ENCODE peak calls at places on chromosomes 3 and 15, in five cellular contexts. B is A549, L is MM.1S, Y is cardiac muscle cell, U is HFF-Myc. I is an unnamed sample.

GRCh38 chr15:37877851-37878577 is 56.4 kb upstream of the TMCO5A start:
- DNase-seq in B (no peak), Y (no peak), L (no peak), U (peak; percentile 38), I (no peak)

GRCh38 chr3:9867106-9867505 is 12.9 kb downstream of the CIDEC start:
- DNase-seq in B (no peak), L (no peak), U (no peak), Y (no peak), I (no peak)

GRCh38 chr15:56040081-56041035 is 46.9 kb upstream of the NEDD4 start:
- DNase-seq in U (peak; percentile 94), Y (no peak), B (peak; percentile 66), L (no peak), I (no peak)

GRCh38 chr15:45183001-45183400 is 4.8 kb downstream of the SHF start:
- DNase-seq in B (no peak), L (no peak), U (no peak), Y (no peak), I (no peak)

GRCh38 chr3:195876297-195877031 is 31.9 kb downstream of the TNK2 start:
- DNase-seq in B (peak; percentile 50), Y (no peak), L (no peak), U (no peak), I (no peak)

GRCh38 chr15:67691450-67691849 is 133.9 kb upstream of the SKOR1 start:
- DNase-seq in L (no peak), Y (no peak), U (no peak), B (no peak), I (no peak)

GRCh38 chr15:60690350-60690961 is 211.5 kb upstream of the ICE2 start:
- DNase-seq in B (no peak), U (no peak), Y (no peak), L (no peak), I (no peak)

GRCh38 chr15:40436892-40437753 is 3.6 kb upstream of the BAHD1 start:
- DNase-seq in Y (no peak), B (no peak), U (no peak), L (no peak), I (no peak)

GRCh38 chr3:154132777-154133375 is 11.7 kb downstream of the ARHGEF26 start:
- DNase-seq in L (no peak), Y (no peak), B (no peak), U (no peak), I (no peak)

GRCh38 chr3:36164400-36164799 is 215.9 kb upstream of the STAC start:
- DNase-seq in U (no peak), B (no peak), Y (no peak), L (no peak), I (no peak)

GRCh38 chr3:46429671-46430070 is 22.6 kb downstream of the CCRL2 start:
- DNase-seq in U (no peak), Y (no peak), L (no peak), B (no peak), I (no peak)

GRCh38 chr15:56244811-56245576 is 1.3 kb upstream of the RFX7 start:
- DNase-seq in U (no peak), B (peak; percentile 43), Y (no peak), L (no peak), I (peak; percentile 51)

GRCh38 chr3:110654820-110655522 is 416.6 kb upstream of the NECTIN3 start:
- DNase-seq in B (no peak), U (no peak), L (no peak), Y (no peak), I (no peak)

GRCh38 chr15:69881310-69881660 is 216.4 kb downstream of the TLE3 start:
- DNase-seq in B (no peak), L (peak; percentile 40), U (no peak), Y (no peak), I (peak; percentile 17)

GRCh38 chr3:148882288-148882687 is 17.2 kb downstream of the CPA3 start:
- DNase-seq in L (no peak), B (no peak), U (no peak), Y (no peak), I (no peak)

GRCh38 chr15:68672251-68672650 is 93.5 kb downstream of the CORO2B start:
- DNase-seq in Y (no peak), L (no peak), U (no peak), B (no peak), I (no peak)

GRCh38 chr15:39585871-39586301 is 5.0 kb downstream of the THBS1 start:
- DNase-seq in U (no peak), Y (no peak), B (no peak), L (no peak), I (no peak)

GRCh38 chr15:47466357-47466756 is 250.9 kb upstream of the SEMA6D start:
- DNase-seq in Y (no peak), L (no peak), U (no peak), B (no peak), I (no peak)

GRCh38 chr15:66685638-66686150 is 16.3 kb upstream of the SMAD6 start:
- DNase-seq in U (no peak), Y (no peak), B (no peak), L (no peak), I (no peak)

GRCh38 chr3:82581350-82581749 is 819.9 kb upstream of the GBE1 start:
- DNase-seq in B (no peak), L (no peak), Y (no peak), U (no peak), I (no peak)

GRCh38 chr3:49554639-49555265 is 475 bp downstream of the BSN start:
- DNase-seq in B (no peak), Y (peak; percentile 83), L (peak; percentile 56), U (no peak), I (no peak)
- TF ChIP-seq CTCF in B (no peak), Y (no peak), L (no peak), U (no peak), I (no peak)

DNA sequence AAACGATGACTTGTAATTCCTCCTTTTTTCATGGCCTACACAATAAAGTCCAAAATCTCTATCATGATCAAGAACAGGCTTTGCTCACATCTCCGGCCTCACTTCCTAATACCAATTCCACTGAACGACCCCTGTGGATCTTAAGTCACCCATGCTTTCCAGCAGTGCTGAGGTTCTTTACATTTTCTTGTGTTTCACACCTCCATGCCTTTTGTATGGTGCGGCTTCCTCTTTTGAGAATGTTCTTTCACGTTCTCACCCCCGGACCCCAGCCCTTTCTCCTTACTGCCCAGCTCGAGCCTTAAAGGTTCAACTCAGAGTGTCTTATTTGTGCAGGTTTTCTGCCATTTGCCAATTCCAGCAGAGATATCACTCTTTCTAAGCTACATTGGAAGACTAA is 70.1 kb downstream of the CSNK1G1 start:
- DNase-seq in Y (no peak), L (no peak), B (no peak), U (no peak), I (no peak)
- TF ChIP-seq CTCF in Y (no peak), L (no peak), B (no peak), U (no peak), I (no peak)

DNA sequence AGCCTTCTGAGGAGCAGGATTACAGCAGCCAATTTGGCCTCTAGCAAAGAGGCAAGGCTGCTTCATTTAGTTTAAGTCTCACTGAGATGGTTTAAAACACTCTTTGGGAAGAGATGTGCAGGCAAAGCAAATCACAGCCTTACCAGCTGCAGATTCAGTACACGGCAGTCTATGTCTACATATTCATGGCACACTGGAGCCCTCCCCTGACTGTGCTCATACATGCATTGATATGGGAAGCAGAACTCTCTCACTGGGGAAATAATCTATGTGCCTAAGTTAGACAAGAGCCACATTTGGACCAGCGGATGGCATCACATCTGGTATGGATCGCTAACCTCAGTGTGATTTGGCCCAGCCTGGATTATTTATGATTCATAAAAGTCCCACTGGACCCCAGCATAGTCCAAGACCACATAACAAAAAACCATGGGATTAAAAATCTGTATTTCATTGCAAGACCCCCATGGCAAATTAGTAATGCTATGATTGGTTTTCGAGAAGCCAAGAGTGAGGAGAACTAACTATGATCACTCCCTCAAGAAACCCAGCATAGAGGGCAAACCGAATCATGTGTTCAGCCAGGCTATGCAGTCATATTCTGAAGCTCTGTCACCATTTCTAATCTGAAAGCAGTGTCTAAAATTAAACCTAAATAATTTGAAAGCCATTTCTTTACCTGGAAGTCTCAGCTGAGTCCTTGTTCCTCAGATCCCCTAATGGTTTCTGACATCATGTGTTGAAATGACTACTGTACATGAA is 1.3 kb downstream of the PRICKLE2 start:
- DNase-seq in Y (no peak), B (no peak), L (peak; percentile 82), U (no peak), I (no peak)
- TF ChIP-seq CTCF in Y (peak; percentile 15), B (peak; percentile 45), L (peak; percentile 57), U (no peak), I (no peak)

DNA sequence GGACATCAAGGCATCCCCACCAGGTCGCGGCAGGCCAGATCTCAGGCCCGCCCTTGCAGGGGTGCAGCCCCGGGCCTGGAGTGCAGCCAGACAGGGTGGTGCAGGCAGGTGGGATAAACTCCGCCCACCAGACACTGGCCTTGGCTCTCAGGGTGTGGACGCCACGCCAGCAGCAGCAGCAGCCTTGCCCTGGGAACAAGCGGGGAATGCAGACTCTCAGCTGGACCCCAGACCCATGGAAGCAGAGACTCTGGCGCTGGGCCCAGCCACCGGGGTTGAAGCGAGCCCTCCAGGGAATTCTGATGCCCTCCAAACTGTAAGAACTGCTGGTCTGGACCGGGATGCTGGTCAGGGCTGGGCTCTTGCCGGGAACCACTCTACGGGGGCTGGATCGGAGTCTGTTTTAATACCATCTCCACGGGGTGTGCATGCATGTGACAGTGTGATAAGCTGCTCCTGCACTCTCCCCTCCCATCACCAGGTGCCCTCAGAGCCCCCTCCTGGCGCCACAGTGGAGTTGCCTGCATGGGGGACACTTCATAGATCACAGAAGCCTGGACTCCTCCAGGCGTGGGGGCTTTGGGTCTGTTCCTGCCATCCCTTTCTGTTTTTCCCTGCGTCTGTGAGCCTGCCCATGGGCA is 142.7 kb downstream of the NSMCE3 start:
- DNase-seq in L (no peak), B (no peak), U (no peak), Y (no peak), I (no peak)
- TF ChIP-seq CTCF in L (no peak), B (no peak), U (no peak), Y (peak; percentile 5), I (no peak)

GRCh38 chr3:64235605-64236004 is 10.3 kb upstream of the PRICKLE2 start:
- DNase-seq in L (no peak), U (no peak), B (no peak), Y (no peak), I (no peak)
- TF ChIP-seq CTCF in L (no peak), U (no peak), B (no peak), Y (no peak), I (no peak)

GRCh38 chr3:48595526-48596121 is 495 bp upstream of the COL7A1 start:
- DNase-seq in Y (no peak), U (peak; percentile 93), B (peak; percentile 90), L (no peak), I (no peak)
- TF ChIP-seq CTCF in Y (no peak), U (no peak), B (no peak), L (no peak), I (no peak)

I was measured in GM20000.